ENCODE peak calls at places on chromosomes 16 and 17, in four cellular contexts. Q is H54; P is activated naive CD4-positive, alpha-beta T cell; U is hepatic stellate cell. H is an unnamed sample.

GRCh38 chr17:50018909-50019308 is 23.9 kb upstream of the DLX3 start:
- DNase-seq in Q (no peak), U (no peak), P (no peak), H (no peak)

GRCh38 chr16:54216268-54217187 is 70.1 kb downstream of the IRX3 start:
- DNase-seq in P (no peak), Q (no peak), U (no peak), H (no peak)

GRCh38 chr17:29847118-29847517 is 82.9 kb downstream of the SSH2 start:
- DNase-seq in P (no peak), U (no peak), Q (no peak), H (no peak)

GRCh38 chr17:16584273-16584995 is 15.4 kb upstream of the ZNF287 start:
- DNase-seq in P (peak), Q (peak), U (peak), H (peak)

GRCh38 chr17:6712058-6712853 is 913 bp downstream of the SLC13A5 start:
- DNase-seq in U (peak), Q (no peak), P (no peak), H (no peak)

GRCh38 chr17:59425085-59425901 is 93.8 kb downstream of the YPEL2 start:
- DNase-seq in P (no peak), U (peak), Q (no peak), H (peak)

GRCh38 chr17:47949951-47950350 is 7.7 kb downstream of the PRR15L start:
- DNase-seq in P (no peak), Q (no peak), U (no peak), H (no peak)

GRCh38 chr16:15041260-15042011 is 14.4 kb downstream of the NTAN1 start:
- DNase-seq in U (peak), Q (no peak), P (no peak), H (no peak)

GRCh38 chr17:60695960-60696359 is 18.3 kb downstream of the BCAS3 start:
- DNase-seq in P (no peak), Q (no peak), U (no peak), H (no peak)

GRCh38 chr17:14211778-14212177 is 24.9 kb downstream of the CDRT15 start:
- DNase-seq in Q (no peak), U (peak), P (peak), H (no peak)

GRCh38 chr17:58703887-58704286 is 11.5 kb downstream of the RAD51C start:
- DNase-seq in U (no peak), P (no peak), Q (no peak), H (no peak)

GRCh38 chr17:78394209-78394608 is 15.8 kb downstream of the PGS1 start:
- DNase-seq in P (no peak), Q (no peak), U (no peak), H (no peak)

GRCh38 chr17:18921912-18922451 is 30.0 kb upstream of the SLC5A10 start:
- DNase-seq in Q (no peak), U (peak), P (no peak), H (no peak)

GRCh38 chr17:77829871-77830799 is 128.4 kb upstream of the TNRC6C start:
- DNase-seq in Q (peak), P (no peak), U (peak), H (no peak)

GRCh38 chr17:66953661-66954060 is 10.8 kb upstream of the CACNG4 start:
- DNase-seq in U (no peak), Q (no peak), P (no peak), H (no peak)

GRCh38 chr17:40063034-40063765 is 435 bp downstream of the THRA start:
- DNase-seq in P (peak), Q (no peak), U (no peak), H (no peak)

GRCh38 chr17:80031691-80032480 is 3.8 kb downstream of the TBC1D16 start:
- DNase-seq in Q (no peak), P (no peak), U (no peak), H (no peak)

GRCh38 chr17:13509561-13509960 is 92.2 kb downstream of the HS3ST3A1 start:
- DNase-seq in U (no peak), P (no peak), Q (no peak), H (no peak)

GRCh38 chr17:2459917-2460271 is 51.8 kb downstream of the METTL16 start:
- DNase-seq in Q (no peak), U (no peak), P (no peak), H (no peak)

GRCh38 chr16:2963611-2964415 is at the start of gene KREMEN2:
- DNase-seq in Q (peak), P (peak), U (no peak), H (peak)

GRCh38 chr17:49741009-49741691 is 22.8 kb downstream of the FAM117A start:
- DNase-seq in P (no peak), Q (no peak), U (peak), H (no peak)

GRCh38 chr17:83062818-83063671 is 16.4 kb upstream of the METRNL start:
- DNase-seq in P (no peak), Q (no peak), U (no peak), H (no peak)

GRCh38 chr17:17904171-17905035 is 67.6 kb upstream of the SREBF1 start:
- DNase-seq in Q (no peak), U (no peak), P (no peak), H (no peak)

GRCh38 chr16:5510819-5511370 is 413.3 kb upstream of the EEF2KMT start:
- DNase-seq in U (no peak), P (no peak), Q (no peak), H (no peak)

GRCh38 chr17:66420961-66421371 is 118.6 kb downstream of the PRKCA start:
- DNase-seq in U (no peak), Q (no peak), P (no peak), H (no peak)

GRCh38 chr17:17437461-17437860 is 39.3 kb upstream of the MED9 start:
- DNase-seq in U (no peak), Q (no peak), P (no peak), H (no peak)

GRCh38 chr16:72637306-72637705 is 410.6 kb downstream of the ZFHX3 start:
- DNase-seq in P (no peak), Q (peak), U (peak), H (peak)

GRCh38 chr16:88634141-88634993 is 4.0 kb upstream of the IL17C start:
- DNase-seq in U (no peak), P (peak), Q (no peak), H (no peak)

GRCh38 chr17:58205936-58206335 is 13.1 kb downstream of the MKS1 start:
- DNase-seq in P (no peak), Q (no peak), U (no peak), H (no peak)

GRCh38 chr16:5496013-5496412 is 398.4 kb upstream of the EEF2KMT start:
- DNase-seq in P (no peak), U (no peak), Q (no peak), H (no peak)

GRCh38 chr17:27810211-27810901 is 10.0 kb upstream of the NOS2 start:
- DNase-seq in Q (no peak), P (no peak), U (no peak), H (no peak)

GRCh38 chr16:58426095-58426494 is 33.8 kb downstream of the GINS3 start:
- DNase-seq in Q (no peak), U (no peak), P (no peak), H (no peak)

GRCh38 chr16:16014329-16015224 is 65.2 kb downstream of the ABCC1 start:
- DNase-seq in U (peak), P (no peak), Q (no peak), H (no peak)